ENCODE peak calls at places on chromosome 5, in four cellular contexts. One of them, this sample, is unnamed.

GRCh38 chr5:95417971-95418370 is 26.8 kb downstream of the FAM81B start:
- DNase-seq in adrenal gland: no peak
- DNase-seq in A673: no peak
- DNase-seq in keratinocyte: no peak
- DNase-seq in this sample: no peak

GRCh38 chr5:86968311-86968753 is 299.4 kb upstream of the RASA1 start:
- DNase-seq in keratinocyte: no peak
- DNase-seq in A673: peak
- DNase-seq in adrenal gland: no peak
- DNase-seq in this sample: no peak

GRCh38 chr5:109711681-109712080 is 22.0 kb downstream of the MAN2A1 start:
- DNase-seq in A673: no peak
- DNase-seq in adrenal gland: no peak
- DNase-seq in keratinocyte: no peak
- DNase-seq in this sample: no peak

GRCh38 chr5:111984044-111984443 is 227.1 kb upstream of the NREP start:
- DNase-seq in keratinocyte: peak
- DNase-seq in adrenal gland: no peak
- DNase-seq in A673: no peak
- DNase-seq in this sample: no peak

GRCh38 chr5:81506378-81506777 is 112.4 kb upstream of the ACOT12 start:
- DNase-seq in keratinocyte: no peak
- DNase-seq in adrenal gland: no peak
- DNase-seq in A673: no peak
- DNase-seq in this sample: no peak

GRCh38 chr5:132594170-132594569 is 37.4 kb downstream of the RAD50 start:
- DNase-seq in adrenal gland: no peak
- DNase-seq in keratinocyte: no peak
- DNase-seq in A673: no peak
- DNase-seq in this sample: no peak

GRCh38 chr5:169213479-169213878 is 87.5 kb downstream of the SLIT3 start:
- DNase-seq in keratinocyte: no peak
- DNase-seq in A673: no peak
- DNase-seq in adrenal gland: no peak
- DNase-seq in this sample: no peak

GRCh38 chr5:129395247-129395646 is 64.9 kb upstream of the ADAMTS19 start:
- DNase-seq in adrenal gland: no peak
- DNase-seq in keratinocyte: no peak
- DNase-seq in A673: no peak
- DNase-seq in this sample: no peak

GRCh38 chr5:62273691-62274090 is 32.3 kb upstream of the KIF2A start:
- DNase-seq in A673: no peak
- DNase-seq in keratinocyte: no peak
- DNase-seq in adrenal gland: no peak
- DNase-seq in this sample: no peak

GRCh38 chr5:180049357-180049673 is 22.2 kb downstream of the RNF130 start:
- DNase-seq in adrenal gland: no peak
- DNase-seq in keratinocyte: no peak
- DNase-seq in A673: no peak
- DNase-seq in this sample: no peak

GRCh38 chr5:93422652-93423332 is 158.2 kb downstream of the NR2F1-AS1 start:
- DNase-seq in adrenal gland: no peak
- DNase-seq in keratinocyte: no peak
- DNase-seq in A673: no peak
- DNase-seq in this sample: no peak

GRCh38 chr5:119315516-119315949 is 40.3 kb upstream of the TNFAIP8 start:
- DNase-seq in adrenal gland: peak
- DNase-seq in A673: peak
- DNase-seq in keratinocyte: no peak
- DNase-seq in this sample: no peak

GRCh38 chr5:140266471-140267200 is 36.3 kb downstream of the PFDN1 start:
- DNase-seq in A673: no peak
- DNase-seq in keratinocyte: no peak
- DNase-seq in adrenal gland: no peak
- DNase-seq in this sample: no peak

GRCh38 chr5:72138943-72139467 is 31.7 kb downstream of the MAP1B start:
- DNase-seq in keratinocyte: peak
- DNase-seq in A673: no peak
- DNase-seq in adrenal gland: peak
- DNase-seq in this sample: no peak

GRCh38 chr5:103411721-103412120 is 150.9 kb downstream of the NUDT12 start:
- DNase-seq in A673: no peak
- DNase-seq in keratinocyte: no peak
- DNase-seq in adrenal gland: no peak
- DNase-seq in this sample: no peak

GRCh38 chr5:170441385-170441784 is 52.2 kb upstream of the KCNMB1 start:
- DNase-seq in A673: no peak
- DNase-seq in adrenal gland: no peak
- DNase-seq in keratinocyte: no peak
- DNase-seq in this sample: no peak

GRCh38 chr5:83956386-83956785 is 235.7 kb upstream of the HAPLN1 start:
- DNase-seq in A673: no peak
- DNase-seq in keratinocyte: no peak
- DNase-seq in adrenal gland: no peak
- DNase-seq in this sample: no peak

GRCh38 chr5:135184646-135185045 is 150.6 kb upstream of the PITX1 start:
- DNase-seq in adrenal gland: no peak
- DNase-seq in keratinocyte: no peak
- DNase-seq in A673: no peak
- DNase-seq in this sample: no peak

GRCh38 chr5:99034336-99034735 is 105.5 kb upstream of the CHD1 start:
- DNase-seq in keratinocyte: no peak
- DNase-seq in A673: peak
- DNase-seq in adrenal gland: no peak
- DNase-seq in this sample: no peak

GRCh38 chr5:2865856-2866546 is 114.5 kb upstream of the IRX2 start:
- DNase-seq in adrenal gland: no peak
- DNase-seq in keratinocyte: no peak
- DNase-seq in A673: no peak
- DNase-seq in this sample: no peak

GRCh38 chr5:84634256-84634655 is 249.6 kb upstream of the EDIL3 start:
- DNase-seq in A673: peak
- DNase-seq in keratinocyte: no peak
- DNase-seq in adrenal gland: no peak
- DNase-seq in this sample: no peak

GRCh38 chr5:73311291-73312110 is 137.1 kb downstream of the FOXD1 start:
- DNase-seq in adrenal gland: peak
- DNase-seq in keratinocyte: peak
- DNase-seq in A673: peak
- DNase-seq in this sample: no peak

GRCh38 chr5:134026521-134027202 is 21.9 kb upstream of the VDAC1 start:
- DNase-seq in A673: peak
- DNase-seq in adrenal gland: peak
- DNase-seq in keratinocyte: no peak
- DNase-seq in this sample: no peak

GRCh38 chr5:1300581-1301083 is 5.8 kb upstream of the TERT start:
- DNase-seq in adrenal gland: no peak
- DNase-seq in keratinocyte: no peak
- DNase-seq in A673: no peak
- DNase-seq in this sample: no peak

GRCh38 chr5:133386662-133387061 is 225.7 kb downstream of the FSTL4 start:
- DNase-seq in A673: no peak
- DNase-seq in adrenal gland: no peak
- DNase-seq in keratinocyte: no peak
- DNase-seq in this sample: no peak

GRCh38 chr5:110956280-110956912 is 115.1 kb upstream of the TSLP start:
- DNase-seq in A673: no peak
- DNase-seq in adrenal gland: no peak
- DNase-seq in keratinocyte: no peak
- DNase-seq in this sample: no peak

GRCh38 chr5:171907731-171908343 is 98.6 kb downstream of the FBXW11 start:
- DNase-seq in adrenal gland: peak
- DNase-seq in keratinocyte: no peak
- DNase-seq in A673: peak
- DNase-seq in this sample: peak

GRCh38 chr5:26569929-26570258 is 468.5 kb downstream of the CDH9 start:
- DNase-seq in A673: no peak
- DNase-seq in adrenal gland: no peak
- DNase-seq in keratinocyte: no peak
- DNase-seq in this sample: no peak

GRCh38 chr5:89397096-89397495 is 514.1 kb upstream of the MEF2C start:
- DNase-seq in keratinocyte: no peak
- DNase-seq in A673: no peak
- DNase-seq in adrenal gland: no peak
- DNase-seq in this sample: no peak

GRCh38 chr5:31639488-31640011 is 619 bp downstream of the PDZD2 start:
- DNase-seq in adrenal gland: no peak
- DNase-seq in A673: no peak
- DNase-seq in keratinocyte: no peak
- DNase-seq in this sample: no peak

GRCh38 chr5:76690027-76690679 is 25.8 kb upstream of the F2R start:
- DNase-seq in adrenal gland: no peak
- DNase-seq in A673: no peak
- DNase-seq in keratinocyte: no peak
- DNase-seq in this sample: no peak

GRCh38 chr5:43780586-43780985 is 177.6 kb downstream of the NNT start:
- DNase-seq in keratinocyte: no peak
- DNase-seq in A673: no peak
- DNase-seq in adrenal gland: no peak
- DNase-seq in this sample: no peak

DNA sequence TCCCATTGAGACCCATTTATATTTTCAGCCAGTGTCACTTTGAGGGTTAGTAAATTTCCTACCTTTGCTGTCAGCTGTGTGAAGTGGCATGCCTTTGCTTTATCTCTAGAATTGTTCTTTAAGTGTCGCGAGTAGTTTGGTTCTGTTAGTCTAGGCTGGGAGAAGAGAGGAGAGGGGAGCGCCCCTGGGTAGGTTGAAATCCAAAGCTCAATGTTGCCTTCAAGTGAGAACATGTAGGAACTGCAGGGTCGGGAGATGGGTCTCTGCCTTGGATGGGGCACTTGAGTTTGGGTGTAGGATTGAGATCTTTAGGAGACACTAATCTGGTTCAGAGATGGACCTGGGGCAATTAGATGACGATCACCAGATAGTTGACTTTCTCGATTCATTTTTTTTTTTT is 46.3 kb downstream of the STC2 start:
- DNase-seq in keratinocyte: no peak
- DNase-seq in adrenal gland: no peak
- DNase-seq in A673: peak
- DNase-seq in this sample: no peak
- TF ChIP-seq CTCF in keratinocyte: peak
- TF ChIP-seq CTCF in adrenal gland: no peak
- TF ChIP-seq CTCF in A673: peak
- TF ChIP-seq CTCF in this sample: no peak

GRCh38 chr5:6822556-6823343 is 109.5 kb downstream of the TENT4A start:
- DNase-seq in keratinocyte: no peak
- DNase-seq in A673: no peak
- DNase-seq in adrenal gland: no peak
- DNase-seq in this sample: no peak
- H3K4me3 ChIP-seq in keratinocyte: no peak
- H3K4me3 ChIP-seq in A673: no peak
- H3K4me3 ChIP-seq in adrenal gland: no peak
- H3K4me3 ChIP-seq in this sample: no peak

DNA sequence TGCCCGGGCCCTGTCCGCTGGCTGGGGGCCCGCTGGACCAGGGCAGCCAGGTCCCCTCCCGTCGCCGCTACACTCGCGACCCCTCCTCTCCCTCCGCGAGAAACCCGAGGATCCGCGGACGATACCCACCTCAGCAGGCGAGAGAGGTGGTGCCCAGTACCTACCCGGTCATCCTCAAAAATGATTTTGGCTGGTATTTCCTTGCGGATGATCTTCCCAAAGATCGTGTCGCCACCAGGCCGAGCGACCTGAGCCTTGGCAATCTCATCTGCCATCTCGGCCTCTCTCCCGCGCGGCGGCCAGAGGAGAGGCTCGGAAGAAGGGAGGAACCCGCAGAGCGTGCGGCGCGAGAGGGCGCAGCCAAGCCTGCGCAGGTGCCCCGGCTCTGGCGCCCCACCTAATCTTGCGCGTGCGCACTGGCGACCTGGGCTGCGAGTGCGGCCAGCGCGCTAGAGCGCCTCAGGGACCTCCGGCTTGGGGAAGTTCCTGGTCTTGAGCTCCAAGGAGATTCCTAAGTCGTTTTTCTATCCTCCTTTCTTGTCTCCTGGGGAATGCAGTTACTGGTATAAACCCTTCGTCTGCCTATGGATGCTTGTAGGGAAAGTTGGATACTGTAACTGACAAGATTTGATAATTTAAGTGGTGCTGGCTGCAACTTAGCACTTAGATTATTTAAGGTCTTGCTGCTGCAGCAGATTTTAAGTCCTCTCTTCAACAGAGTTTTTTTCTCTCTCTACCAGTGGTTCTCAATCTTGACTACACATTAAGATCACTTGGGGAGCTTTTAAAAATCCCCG is at the start of gene HINT1:
- DNase-seq in adrenal gland: peak
- DNase-seq in A673: peak
- DNase-seq in keratinocyte: peak
- DNase-seq in this sample: peak
- TF ChIP-seq CTCF in adrenal gland: no peak
- TF ChIP-seq CTCF in A673: peak
- TF ChIP-seq CTCF in keratinocyte: peak
- TF ChIP-seq CTCF in this sample: peak

GRCh38 chr5:160185954-160186353 is 43.4 kb upstream of the FABP6 start:
- DNase-seq in keratinocyte: no peak
- DNase-seq in adrenal gland: no peak
- DNase-seq in A673: no peak
- DNase-seq in this sample: no peak

GRCh38 chr5:160183075-160183474 is 46.2 kb upstream of the FABP6 start:
- DNase-seq in adrenal gland: no peak
- DNase-seq in A673: no peak
- DNase-seq in keratinocyte: no peak
- DNase-seq in this sample: no peak

GRCh38 chr5:160186480-160186879 is 42.8 kb upstream of the FABP6 start:
- DNase-seq in keratinocyte: no peak
- DNase-seq in A673: no peak
- DNase-seq in adrenal gland: no peak
- DNase-seq in this sample: no peak

GRCh38 chr5:160180931-160181330 is 48.4 kb upstream of the FABP6 start:
- DNase-seq in A673: no peak
- DNase-seq in adrenal gland: no peak
- DNase-seq in keratinocyte: no peak
- DNase-seq in this sample: no peak

GRCh38 chr5:160181965-160182622 is 47.2 kb upstream of the FABP6 start:
- DNase-seq in keratinocyte: no peak
- DNase-seq in adrenal gland: no peak
- DNase-seq in A673: no peak
- DNase-seq in this sample: no peak
- H3K4me3 ChIP-seq in keratinocyte: no peak
- H3K4me3 ChIP-seq in adrenal gland: no peak
- H3K4me3 ChIP-seq in A673: no peak
- H3K4me3 ChIP-seq in this sample: no peak

GRCh38 chr5:36374275-36374862 is 72.7 kb upstream of the RANBP3L start:
- DNase-seq in A673: no peak
- DNase-seq in adrenal gland: no peak
- DNase-seq in keratinocyte: no peak
- DNase-seq in this sample: no peak

GRCh38 chr5:36369092-36369737 is 67.5 kb upstream of the RANBP3L start:
- DNase-seq in A673: peak
- DNase-seq in keratinocyte: no peak
- DNase-seq in adrenal gland: peak
- DNase-seq in this sample: no peak

GRCh38 chr5:36370073-36370472 is 68.4 kb upstream of the RANBP3L start:
- DNase-seq in A673: no peak
- DNase-seq in adrenal gland: no peak
- DNase-seq in keratinocyte: no peak
- DNase-seq in this sample: no peak

GRCh38 chr5:36373527-36374086 is 71.9 kb upstream of the RANBP3L start:
- DNase-seq in A673: peak
- DNase-seq in adrenal gland: peak
- DNase-seq in keratinocyte: peak
- DNase-seq in this sample: peak

GRCh38 chr5:36371366-36371765 is 69.7 kb upstream of the RANBP3L start:
- DNase-seq in adrenal gland: no peak
- DNase-seq in A673: no peak
- DNase-seq in keratinocyte: no peak
- DNase-seq in this sample: no peak
- TF ChIP-seq CTCF in adrenal gland: no peak
- TF ChIP-seq CTCF in A673: no peak
- TF ChIP-seq CTCF in keratinocyte: no peak
- TF ChIP-seq CTCF in this sample: no peak